ENCODE peak calls at places on chromosomes 11 and 22, in six cellular contexts. One of them, this sample, is unnamed.

GRCh38 chr11:70775386-70775785 is 377.1 kb downstream of the CTTN start:
- DNase-seq in ascending aorta: no peak
- DNase-seq in AG09309: no peak
- DNase-seq in SW480: no peak
- DNase-seq in pancreas: no peak
- DNase-seq in GM18507: no peak
- DNase-seq in this sample: no peak

GRCh38 chr11:114159802-114160588 is 100.5 kb downstream of the ZBTB16 start:
- DNase-seq in AG09309: peak
- DNase-seq in SW480: peak
- DNase-seq in pancreas: peak
- DNase-seq in GM18507: peak
- DNase-seq in ascending aorta: peak
- DNase-seq in this sample: peak

GRCh38 chr11:120627535-120628163 is 116.1 kb downstream of the GRIK4 start:
- DNase-seq in AG09309: no peak
- DNase-seq in pancreas: no peak
- DNase-seq in SW480: no peak
- DNase-seq in ascending aorta: no peak
- DNase-seq in GM18507: no peak
- DNase-seq in this sample: no peak

GRCh38 chr11:69215784-69216415 is 60.2 kb downstream of the SMIM38 start:
- DNase-seq in GM18507: no peak
- DNase-seq in SW480: peak
- DNase-seq in AG09309: no peak
- DNase-seq in pancreas: no peak
- DNase-seq in ascending aorta: peak
- DNase-seq in this sample: peak

GRCh38 chr11:22169833-22170232 is 23.1 kb upstream of the ANO5 start:
- DNase-seq in pancreas: no peak
- DNase-seq in SW480: peak
- DNase-seq in ascending aorta: no peak
- DNase-seq in GM18507: no peak
- DNase-seq in AG09309: no peak
- DNase-seq in this sample: no peak

GRCh38 chr11:6468712-6469495 is 4.8 kb downstream of the TRIM3 start:
- DNase-seq in pancreas: peak
- DNase-seq in AG09309: no peak
- DNase-seq in ascending aorta: peak
- DNase-seq in GM18507: peak
- DNase-seq in SW480: peak
- DNase-seq in this sample: peak

GRCh38 chr22:29933619-29934018 is 50.6 kb downstream of the MTMR3 start:
- DNase-seq in ascending aorta: no peak
- DNase-seq in pancreas: no peak
- DNase-seq in GM18507: no peak
- DNase-seq in AG09309: no peak
- DNase-seq in SW480: no peak
- DNase-seq in this sample: no peak

GRCh38 chr11:86623736-86624135 is 48.7 kb downstream of the ME3 start:
- DNase-seq in ascending aorta: no peak
- DNase-seq in AG09309: no peak
- DNase-seq in GM18507: no peak
- DNase-seq in pancreas: no peak
- DNase-seq in SW480: no peak
- DNase-seq in this sample: no peak

GRCh38 chr11:114084414-114084813 is 24.9 kb downstream of the ZBTB16 start:
- DNase-seq in pancreas: peak
- DNase-seq in AG09309: no peak
- DNase-seq in ascending aorta: no peak
- DNase-seq in SW480: no peak
- DNase-seq in GM18507: no peak
- DNase-seq in this sample: no peak

GRCh38 chr11:2744166-2744565 is 44.4 kb upstream of the KCNQ1OT1 start:
- DNase-seq in pancreas: peak
- DNase-seq in AG09309: no peak
- DNase-seq in GM18507: no peak
- DNase-seq in SW480: no peak
- DNase-seq in ascending aorta: no peak
- DNase-seq in this sample: no peak

GRCh38 chr11:74366576-74366975 is 31.7 kb downstream of the PGM2L1 start:
- DNase-seq in AG09309: peak
- DNase-seq in GM18507: no peak
- DNase-seq in ascending aorta: no peak
- DNase-seq in pancreas: no peak
- DNase-seq in SW480: no peak
- DNase-seq in this sample: peak

GRCh38 chr11:123543796-123544195 is 110.6 kb downstream of the SCN3B start:
- DNase-seq in GM18507: no peak
- DNase-seq in pancreas: no peak
- DNase-seq in AG09309: peak
- DNase-seq in ascending aorta: no peak
- DNase-seq in SW480: no peak
- DNase-seq in this sample: peak

GRCh38 chr11:109309153-109309552 is 112.8 kb upstream of the C11orf87 start:
- DNase-seq in AG09309: no peak
- DNase-seq in GM18507: no peak
- DNase-seq in SW480: no peak
- DNase-seq in pancreas: no peak
- DNase-seq in ascending aorta: no peak
- DNase-seq in this sample: peak

GRCh38 chr22:22692707-22693530 is 48.5 kb downstream of the GGTLC2 start:
- DNase-seq in ascending aorta: peak
- DNase-seq in pancreas: peak
- DNase-seq in AG09309: no peak
- DNase-seq in SW480: peak
- DNase-seq in GM18507: peak
- DNase-seq in this sample: peak

This sample was measured in LHCN-M2.